ENCODE peak calls at places on chromosomes 3 and 15, in four cellular contexts. N is stomach, L is IMR-90, I is lower leg skin. F is an unnamed sample.

GRCh38 chr3:14453841-14454630 is 51.6 kb downstream of the SLC6A6 start:
- DNase-seq in N (peak), I (no peak), L (no peak), F (no peak)

GRCh38 chr3:59809750-59810444 is 760.1 kb upstream of the CFAP20DC start:
- DNase-seq in L (peak), N (no peak), I (no peak), F (no peak)

GRCh38 chr15:90539789-90540188 is 10.1 kb downstream of the CRTC3 start:
- DNase-seq in N (no peak), I (no peak), L (no peak), F (no peak)

GRCh38 chr3:172919297-172919683 is 168.8 kb downstream of the ECT2 start:
- DNase-seq in N (no peak), I (no peak), L (no peak), F (no peak)

GRCh38 chr3:44208086-44208485 is 33.6 kb upstream of the TOPAZ1 start:
- DNase-seq in N (no peak), I (no peak), L (no peak), F (no peak)

GRCh38 chr3:175005193-175005592 is 146.1 kb downstream of the NAALADL2 start:
- DNase-seq in L (no peak), N (no peak), I (no peak), F (no peak)

GRCh38 chr3:177195941-177196472 is 1.3 kb downstream of the TBL1XR1 start:
- DNase-seq in N (no peak), I (no peak), L (no peak), F (no peak)

GRCh38 chr3:94162700-94163099 is 99.8 kb downstream of the NSUN3 start:
- DNase-seq in L (peak), N (no peak), I (no peak), F (no peak)

GRCh38 chr15:81092559-81092902 is 41.5 kb upstream of the CFAP161 start:
- DNase-seq in N (no peak), I (no peak), L (no peak), F (no peak)

GRCh38 chr15:45134682-45135604 is 5.1 kb downstream of the DUOX1 start:
- DNase-seq in L (no peak), N (peak), I (no peak), F (no peak)

GRCh38 chr3:8305371-8305770 is 196.3 kb upstream of the LMCD1 start:
- DNase-seq in L (no peak), N (no peak), I (no peak), F (no peak)

GRCh38 chr3:126208618-126209256 is 28.4 kb upstream of the ALDH1L1 start:
- DNase-seq in L (peak), I (peak), N (peak), F (peak)

GRCh38 chr3:62677926-62678325 is 197.3 kb downstream of the CADPS start:
- DNase-seq in I (no peak), N (no peak), L (no peak), F (no peak)

GRCh38 chr3:62678841-62679240 is 196.4 kb downstream of the CADPS start:
- DNase-seq in N (no peak), I (no peak), L (no peak), F (no peak)

GRCh38 chr3:62682826-62683225 is 192.4 kb downstream of the CADPS start:
- DNase-seq in L (no peak), N (no peak), I (no peak), F (no peak)

GRCh38 chr3:62676686-62677271 is 198.4 kb downstream of the CADPS start:
- DNase-seq in L (no peak), N (no peak), I (no peak), F (no peak)

DNA sequence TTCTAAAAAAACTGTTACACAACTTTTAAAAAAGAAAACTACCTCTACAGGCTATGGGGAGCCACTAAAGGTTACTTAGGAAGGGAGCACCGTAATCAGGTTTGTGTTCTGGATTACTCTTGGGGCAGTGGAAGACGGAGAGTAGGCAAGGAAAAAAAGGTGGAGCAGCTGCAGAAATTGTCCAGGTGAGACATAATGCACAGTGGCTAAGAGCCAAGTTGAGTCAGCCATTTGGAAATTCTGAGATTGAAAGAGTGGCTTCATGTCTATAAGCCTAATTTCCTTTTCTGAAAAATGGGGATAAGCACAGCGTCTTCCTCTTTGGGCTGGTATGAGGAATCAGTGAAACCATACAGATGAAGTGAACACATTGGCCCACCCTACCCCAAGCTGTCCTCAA is 195.2 kb downstream of the CADPS start:
- DNase-seq in L (no peak), N (no peak), I (no peak), F (no peak)
- TF ChIP-seq POLR2A in L (no peak), N (no peak), I (no peak), F (no peak)

DNA sequence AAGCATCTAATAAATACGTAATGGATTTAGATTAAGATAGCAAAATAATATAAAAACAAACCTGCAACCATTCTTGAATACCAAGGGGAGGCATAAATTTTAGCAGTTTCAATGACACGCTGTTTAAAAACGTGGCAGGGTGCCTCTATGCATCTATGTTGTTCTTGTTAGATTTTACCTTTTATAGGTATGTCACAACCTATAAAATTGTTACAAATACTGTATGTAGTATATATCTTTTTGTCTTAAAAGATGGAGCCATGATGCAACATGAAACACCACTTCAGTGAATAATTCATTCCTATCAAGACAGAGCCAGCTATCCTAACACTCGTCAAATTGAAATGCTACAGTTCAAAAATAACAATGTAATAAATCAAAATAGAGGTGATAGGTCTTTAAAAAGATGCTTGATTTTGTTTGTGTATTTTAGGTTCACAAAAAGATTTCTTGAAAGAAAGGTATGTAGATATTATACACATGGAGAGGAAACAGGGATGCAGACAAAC is 1059.2 kb downstream of the ROBO1 start:
- DNase-seq in I (no peak), L (no peak), N (no peak), F (no peak)
- TF ChIP-seq POLR2A in I (no peak), L (no peak), N (no peak), F (no peak)

DNA sequence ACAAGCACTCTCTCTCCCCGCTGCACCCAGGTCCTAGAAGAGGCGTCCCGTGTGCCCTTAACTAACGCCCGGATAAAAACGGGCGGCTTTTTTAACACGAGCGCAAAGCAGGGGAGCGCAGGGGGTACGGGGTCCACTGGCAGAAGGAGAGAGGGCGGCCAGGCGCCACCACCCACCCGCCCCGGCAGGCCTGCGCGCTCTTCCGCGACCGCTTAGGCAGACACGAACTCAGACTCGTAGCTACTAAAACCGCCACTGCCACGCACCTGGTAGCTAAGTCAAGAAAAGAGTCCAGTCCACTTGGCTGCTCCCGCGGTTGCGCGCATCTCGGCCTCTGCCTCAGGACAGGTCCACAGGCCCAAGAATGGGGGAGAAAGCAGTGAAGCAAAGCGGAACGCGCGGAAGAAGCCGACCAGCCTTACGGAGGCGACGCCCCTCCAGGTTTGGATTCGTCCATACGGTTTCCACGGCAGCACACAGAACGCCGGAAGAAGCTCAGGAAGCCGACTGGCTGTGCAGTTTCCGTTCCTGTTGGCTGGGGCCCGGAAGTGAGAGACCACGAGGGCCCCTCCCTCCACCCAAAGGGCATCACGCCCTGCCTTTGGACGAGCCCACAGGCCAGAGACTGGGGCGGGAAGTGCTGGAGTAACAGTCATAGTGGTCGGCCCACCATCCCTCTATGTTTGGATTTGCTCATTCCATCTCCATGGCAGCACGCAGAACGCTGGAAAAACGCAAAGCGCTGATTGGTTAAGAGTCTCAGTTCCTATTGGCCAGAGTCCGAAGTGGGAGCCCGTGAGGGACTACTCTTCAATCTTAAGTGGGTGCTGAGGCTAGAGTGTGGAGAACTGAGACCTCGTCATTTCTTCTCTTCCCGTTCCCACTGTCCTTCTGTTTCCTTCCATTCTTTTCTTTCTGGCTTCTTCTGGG is at the start of gene ULK4:
- DNase-seq in I (peak), L (peak), N (peak), F (peak)
- TF ChIP-seq POLR2A in I (no peak), L (peak), N (no peak), F (no peak)

DNA sequence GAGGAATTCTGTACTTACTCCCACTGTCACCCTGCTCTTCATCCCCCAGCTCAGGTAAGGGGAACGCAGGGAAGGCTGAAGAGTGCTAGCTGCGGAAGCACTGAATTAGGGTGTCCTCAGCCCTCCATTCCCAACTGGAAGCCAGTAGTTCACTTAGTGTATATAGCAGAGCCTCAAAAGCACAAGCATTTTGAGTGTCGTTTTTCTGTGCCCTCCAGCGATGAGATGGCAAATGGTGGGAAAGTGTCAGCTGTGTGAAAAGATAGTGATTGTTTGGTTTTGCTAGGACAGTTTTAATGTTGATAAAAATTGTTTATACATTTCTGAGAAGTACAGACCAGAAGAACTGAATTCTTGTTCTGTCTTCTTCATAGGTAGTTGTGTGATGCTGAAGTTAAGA is 10.8 kb downstream of the MRPS22 start:
- DNase-seq in N (no peak), I (no peak), L (no peak), F (no peak)
- TF ChIP-seq POLR2A in N (no peak), I (no peak), L (no peak), F (no peak)

GRCh38 chr3:123817413-123817812 is 66.7 kb downstream of the MYLK start:
- DNase-seq in N (no peak), I (no peak), L (no peak), F (no peak)

GRCh38 chr3:123819949-123820348 is 64.2 kb downstream of the MYLK start:
- DNase-seq in I (no peak), N (no peak), L (no peak), F (no peak)

GRCh38 chr3:123816673-123817207 is 67.4 kb downstream of the MYLK start:
- DNase-seq in L (peak), I (no peak), N (no peak), F (no peak)

GRCh38 chr3:123818921-123819429 is 65.2 kb downstream of the MYLK start:
- DNase-seq in L (peak), I (no peak), N (no peak), F (no peak)

DNA sequence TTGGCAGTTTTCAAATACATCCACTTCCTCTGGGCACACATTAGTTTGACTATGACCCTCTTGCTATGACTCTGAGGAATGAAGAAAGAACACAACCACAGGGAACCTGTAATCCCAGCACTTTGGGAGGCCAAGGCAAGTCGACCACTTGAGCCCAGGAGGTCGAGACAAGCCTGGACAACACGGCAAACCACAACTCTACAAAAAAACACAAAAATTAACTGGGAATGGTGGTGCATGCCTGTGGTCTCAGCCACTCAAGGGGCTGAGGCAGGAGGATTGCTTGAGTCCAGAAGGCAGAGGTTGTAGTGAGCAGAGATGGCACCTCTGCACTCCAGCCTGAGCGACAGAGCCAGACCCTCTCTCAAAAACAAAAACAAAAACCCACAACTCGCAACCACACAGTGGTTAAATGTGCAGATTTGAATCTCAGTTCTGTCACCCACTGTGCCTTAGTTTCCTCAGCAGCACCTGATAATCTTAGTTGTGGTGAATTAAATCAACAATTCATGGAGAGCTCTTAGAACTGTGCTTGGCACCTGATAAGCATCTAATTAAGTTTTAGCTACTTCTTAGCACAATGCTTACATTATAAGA is 65.7 kb downstream of the MYLK start:
- DNase-seq in N (no peak), L (peak), I (no peak), F (no peak)
- TF ChIP-seq POLR2A in N (no peak), L (no peak), I (no peak), F (no peak)